ENCODE peak calls at places on chromosomes 2 and 18, in six cellular contexts. Z is RKO, O is T-helper 17 cell, K is AG04450, Y is H4, M is NCI-H460. S is an unnamed sample.

GRCh38 chr2:190723397-190724090 is 74.7 kb downstream of the NAB1 start:
- DNase-seq in Z (no peak), O (no peak), K (no peak), Y (no peak), M (no peak), S (no peak)

GRCh38 chr2:216024779-216025178 is 11.4 kb upstream of the MREG start:
- DNase-seq in Z (no peak), O (no peak), K (no peak), Y (no peak), M (no peak), S (no peak)

GRCh38 chr2:164692114-164692513 is 70.8 kb upstream of the GRB14 start:
- DNase-seq in Z (no peak), O (no peak), K (no peak), Y (no peak), M (no peak), S (no peak)

GRCh38 chr2:195531754-195532153 is 125.3 kb upstream of the SLC39A10 start:
- DNase-seq in Z (no peak), O (no peak), K (no peak), Y (no peak), M (no peak), S (no peak)

GRCh38 chr18:7805096-7805495 is 238.0 kb downstream of the PTPRM start:
- DNase-seq in Z (no peak), O (no peak), K (no peak), Y (no peak), M (no peak), S (no peak)

GRCh38 chr2:134932864-134933526 is 14.4 kb downstream of the CCNT2 start:
- DNase-seq in Z (no peak), O (no peak), K (no peak), Y (no peak), M (no peak), S (no peak)

GRCh38 chr2:134432438-134432883 is 178.6 kb downstream of the MGAT5 start:
- DNase-seq in Z (no peak), O (no peak), K (no peak), Y (no peak), M (no peak), S (no peak)

GRCh38 chr2:85179541-85179940 is 46.3 kb downstream of the TCF7L1 start:
- DNase-seq in Z (no peak), O (no peak), K (no peak), Y (no peak), M (no peak), S (no peak)

GRCh38 chr18:49360582-49360981 is 99.9 kb downstream of the DYM start:
- DNase-seq in Z (no peak), O (no peak), K (no peak), Y (no peak), M (no peak), S (no peak)

GRCh38 chr2:102505290-102505689 is 32.3 kb downstream of the SLC9A4 start:
- DNase-seq in Z (no peak), O (no peak), K (no peak), Y (no peak), M (no peak), S (no peak)

GRCh38 chr2:194104687-194105086 is 1552.3 kb upstream of the SLC39A10 start:
- DNase-seq in Z (no peak), O (no peak), K (no peak), Y (no peak), M (no peak), S (no peak)

S was measured in T-cell.